ENCODE peak calls at places on chromosomes 4 and X, in six cellular contexts. Z is activated CD8-positive, alpha-beta memory T cell treated with anti-CD3 and anti-CD28 coated beads for 24 hours; Y is spleen; K is T-helper 9 cell; L is posterior cingulate gyrus; N is IMR-90. V is an unnamed sample.

GRCh38 chr4:2261110-2261852 is 628 bp downstream of the MXD4 start:
- DNase-seq in K (peak), N (peak), Y (peak), Z (peak), L (peak), V (no peak)

GRCh38 chr4:37758226-37758625 is 68.3 kb upstream of the PGM2 start:
- DNase-seq in N (peak), K (no peak), Z (no peak), L (no peak), Y (no peak), V (peak)

GRCh38 chrX:81003491-81004185 is 194.0 kb upstream of the BRWD3 start:
- DNase-seq in Z (no peak), Y (no peak), N (no peak), K (no peak), L (no peak), V (no peak)

GRCh38 chr4:187618701-187619278 is 376.8 kb upstream of the ZFP42 start:
- DNase-seq in N (peak), L (no peak), Z (no peak), Y (no peak), K (no peak), V (no peak)

GRCh38 chrX:56600141-56600540 is 36.7 kb downstream of the UBQLN2 start:
- DNase-seq in N (peak), Z (no peak), Y (no peak), K (no peak), L (no peak), V (no peak)

GRCh38 chrX:106249706-106250379 is 81.7 kb downstream of the PWWP3B start:
- DNase-seq in N (no peak), Z (no peak), K (no peak), Y (no peak), L (no peak), V (no peak)

GRCh38 chrX:10017866-10018265 is 50.7 kb downstream of the CLDN34 start:
- DNase-seq in Y (no peak), Z (no peak), L (no peak), K (no peak), N (peak), V (no peak)

GRCh38 chr4:140326395-140326993 is 47.0 kb upstream of the SCOC start:
- DNase-seq in L (peak), Y (no peak), N (peak), K (no peak), Z (no peak), V (peak)

V was measured in pons.